ENCODE peak calls at places on chromosomes 16 and 17, in eight cellular contexts. One of them, this sample, is unnamed.

GRCh38 chr17:81337449-81337848 is 42.3 kb upstream of the SLC38A10 start:
- DNase-seq in BE2C: peak
- DNase-seq in neural crest cell: no peak
- DNase-seq in stomach: peak
- DNase-seq in cardiac fibroblast: no peak
- DNase-seq in RWPE1: no peak
- DNase-seq in AG04450: no peak
- DNase-seq in GM20000: no peak
- DNase-seq in this sample: no peak

GRCh38 chr17:3512512-3513171 is 36.8 kb downstream of the ASPA start:
- DNase-seq in GM20000: no peak
- DNase-seq in AG04450: no peak
- DNase-seq in stomach: peak
- DNase-seq in cardiac fibroblast: peak
- DNase-seq in BE2C: no peak
- DNase-seq in neural crest cell: peak
- DNase-seq in RWPE1: no peak
- DNase-seq in this sample: peak

GRCh38 chr16:23821467-23821866 is 14.3 kb upstream of the PRKCB start:
- DNase-seq in neural crest cell: no peak
- DNase-seq in RWPE1: no peak
- DNase-seq in AG04450: no peak
- DNase-seq in GM20000: no peak
- DNase-seq in cardiac fibroblast: no peak
- DNase-seq in BE2C: no peak
- DNase-seq in stomach: no peak
- DNase-seq in this sample: no peak

GRCh38 chr17:76727745-76728456 is 1.3 kb downstream of the METTL23 start:
- DNase-seq in AG04450: no peak
- DNase-seq in stomach: no peak
- DNase-seq in BE2C: no peak
- DNase-seq in RWPE1: no peak
- DNase-seq in neural crest cell: no peak
- DNase-seq in cardiac fibroblast: peak
- DNase-seq in GM20000: no peak
- DNase-seq in this sample: peak

GRCh38 chr17:9839433-9839832 is 13.7 kb downstream of the GLP2R start:
- DNase-seq in GM20000: no peak
- DNase-seq in stomach: no peak
- DNase-seq in cardiac fibroblast: peak
- DNase-seq in neural crest cell: no peak
- DNase-seq in AG04450: no peak
- DNase-seq in RWPE1: no peak
- DNase-seq in BE2C: no peak
- DNase-seq in this sample: no peak

GRCh38 chr17:76382803-76383644 is 1.4 kb upstream of the SPHK1 start:
- DNase-seq in GM20000: peak
- DNase-seq in RWPE1: peak
- DNase-seq in stomach: peak
- DNase-seq in cardiac fibroblast: peak
- DNase-seq in neural crest cell: peak
- DNase-seq in AG04450: no peak
- DNase-seq in BE2C: peak
- DNase-seq in this sample: peak

GRCh38 chr17:83152221-83152744 is 72.9 kb downstream of the METRNL start:
- DNase-seq in neural crest cell: no peak
- DNase-seq in AG04450: no peak
- DNase-seq in cardiac fibroblast: no peak
- DNase-seq in stomach: no peak
- DNase-seq in BE2C: no peak
- DNase-seq in RWPE1: no peak
- DNase-seq in GM20000: no peak
- DNase-seq in this sample: no peak

GRCh38 chr16:88650749-88651275 is at the start of gene CYBA:
- DNase-seq in BE2C: peak
- DNase-seq in neural crest cell: no peak
- DNase-seq in GM20000: peak
- DNase-seq in stomach: peak
- DNase-seq in cardiac fibroblast: peak
- DNase-seq in RWPE1: peak
- DNase-seq in AG04450: no peak
- DNase-seq in this sample: peak

GRCh38 chr17:66737524-66737923 is 97.4 kb upstream of the CACNG5 start:
- DNase-seq in AG04450: no peak
- DNase-seq in RWPE1: no peak
- DNase-seq in stomach: no peak
- DNase-seq in neural crest cell: peak
- DNase-seq in cardiac fibroblast: peak
- DNase-seq in BE2C: peak
- DNase-seq in GM20000: no peak
- DNase-seq in this sample: peak

GRCh38 chr16:72844225-72844920 is 203.6 kb downstream of the ZFHX3 start:
- DNase-seq in stomach: no peak
- DNase-seq in AG04450: no peak
- DNase-seq in BE2C: no peak
- DNase-seq in GM20000: peak
- DNase-seq in neural crest cell: no peak
- DNase-seq in cardiac fibroblast: no peak
- DNase-seq in RWPE1: no peak
- DNase-seq in this sample: no peak

GRCh38 chr16:89561195-89562026 is 929 bp downstream of the RPL13 start:
- DNase-seq in neural crest cell: no peak
- DNase-seq in GM20000: no peak
- DNase-seq in RWPE1: no peak
- DNase-seq in cardiac fibroblast: no peak
- DNase-seq in AG04450: no peak
- DNase-seq in BE2C: no peak
- DNase-seq in stomach: no peak
- DNase-seq in this sample: no peak

GRCh38 chr17:32277284-32277683 is 11.7 kb downstream of the RHBDL3 start:
- DNase-seq in stomach: no peak
- DNase-seq in RWPE1: no peak
- DNase-seq in cardiac fibroblast: peak
- DNase-seq in BE2C: no peak
- DNase-seq in GM20000: no peak
- DNase-seq in AG04450: no peak
- DNase-seq in neural crest cell: no peak
- DNase-seq in this sample: peak

DNA sequence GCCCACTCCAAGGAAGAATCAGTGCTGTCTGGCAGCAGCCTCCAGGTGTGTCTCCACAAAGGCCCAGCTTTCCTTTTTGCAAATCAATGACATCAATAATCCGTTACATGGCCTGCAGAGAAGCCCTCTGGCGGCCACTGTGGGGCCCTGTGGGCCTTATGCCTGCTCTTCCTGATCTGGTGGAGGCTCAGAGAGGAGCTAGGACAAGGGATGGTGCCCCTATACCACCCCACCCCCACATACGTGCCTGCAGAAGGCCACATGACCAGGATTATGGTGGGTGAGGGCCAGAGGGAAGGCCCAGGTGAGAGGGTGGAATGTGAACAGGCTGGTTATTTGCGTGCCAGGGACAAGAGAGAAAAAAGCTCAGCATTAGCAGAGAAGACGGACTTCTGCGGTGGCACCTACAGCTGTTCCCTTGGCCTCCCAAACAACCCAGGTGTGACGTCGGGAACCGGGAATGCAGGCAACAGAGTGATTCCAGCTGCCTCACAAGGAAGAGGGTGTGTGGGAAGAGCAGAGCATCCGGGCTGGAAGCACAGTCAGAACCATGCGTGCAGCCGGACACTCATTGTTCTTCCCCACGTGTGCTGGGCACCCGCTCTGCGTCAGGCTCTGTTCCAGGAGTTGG is 22.5 kb downstream of the EIF4A3 start:
- DNase-seq in cardiac fibroblast: peak
- DNase-seq in stomach: peak
- DNase-seq in RWPE1: no peak
- DNase-seq in GM20000: peak
- DNase-seq in AG04450: no peak
- DNase-seq in neural crest cell: peak
- DNase-seq in BE2C: no peak
- DNase-seq in this sample: no peak
- TF ChIP-seq CTCF in cardiac fibroblast: peak
- TF ChIP-seq CTCF in stomach: peak
- TF ChIP-seq CTCF in RWPE1: no peak
- TF ChIP-seq CTCF in GM20000: no peak
- TF ChIP-seq CTCF in AG04450: peak
- TF ChIP-seq CTCF in neural crest cell: peak
- TF ChIP-seq CTCF in BE2C: peak
- TF ChIP-seq CTCF in this sample: peak

DNA sequence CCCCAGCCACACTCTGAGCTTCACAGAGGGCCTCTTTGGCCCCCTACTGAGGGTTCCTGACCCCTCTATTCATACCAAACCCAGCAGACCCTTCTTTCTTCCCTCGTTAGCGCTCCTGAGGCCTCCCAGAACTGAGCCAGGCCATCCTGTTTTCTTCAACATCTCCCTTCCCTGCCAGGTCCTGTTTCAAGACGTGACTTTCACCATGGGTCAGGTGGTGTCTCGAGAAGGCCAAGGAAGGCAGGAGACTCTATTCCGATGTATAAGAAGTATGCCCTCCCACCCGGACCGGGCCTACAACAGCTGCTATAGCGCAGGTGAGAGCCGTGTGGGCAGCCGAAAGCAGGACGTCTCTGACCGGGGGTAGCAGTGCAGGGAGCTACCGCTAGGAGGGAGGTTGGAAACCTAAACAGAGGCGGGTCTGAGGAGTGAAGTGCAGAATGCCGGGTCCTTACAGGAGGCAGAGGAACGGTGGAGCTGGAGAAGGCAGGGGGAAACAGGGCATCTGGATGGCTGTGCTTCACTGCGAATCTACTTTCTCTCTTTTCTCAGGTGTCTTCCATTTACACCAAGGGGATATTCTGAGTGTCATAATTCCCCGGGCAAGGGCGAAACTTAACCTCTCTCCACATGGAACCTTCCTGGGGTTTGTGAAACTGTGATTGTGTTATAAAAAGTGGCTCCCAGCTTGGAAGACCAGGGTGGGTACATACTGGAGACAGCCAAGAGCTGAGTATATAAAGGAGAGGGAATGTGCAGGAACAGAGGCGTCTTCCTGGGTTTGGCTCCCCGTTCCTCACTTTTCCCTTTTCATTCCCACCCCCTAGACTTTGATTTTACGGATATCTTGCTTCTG is 1.3 kb upstream of the SENP3 start:
- DNase-seq in BE2C: no peak
- DNase-seq in RWPE1: no peak
- DNase-seq in cardiac fibroblast: peak
- DNase-seq in GM20000: no peak
- DNase-seq in neural crest cell: peak
- DNase-seq in AG04450: no peak
- DNase-seq in stomach: peak
- DNase-seq in this sample: peak
- TF ChIP-seq CTCF in BE2C: peak
- TF ChIP-seq CTCF in RWPE1: no peak
- TF ChIP-seq CTCF in cardiac fibroblast: peak
- TF ChIP-seq CTCF in GM20000: no peak
- TF ChIP-seq CTCF in neural crest cell: peak
- TF ChIP-seq CTCF in AG04450: peak
- TF ChIP-seq CTCF in stomach: peak
- TF ChIP-seq CTCF in this sample: peak

GRCh38 chr16:11356573-11357331 is 11.5 kb downstream of the RMI2 start:
- DNase-seq in neural crest cell: peak
- DNase-seq in cardiac fibroblast: peak
- DNase-seq in RWPE1: no peak
- DNase-seq in AG04450: no peak
- DNase-seq in stomach: peak
- DNase-seq in BE2C: peak
- DNase-seq in GM20000: peak
- DNase-seq in this sample: peak

GRCh38 chr16:11353158-11353557 is 7.9 kb downstream of the RMI2 start:
- DNase-seq in neural crest cell: no peak
- DNase-seq in cardiac fibroblast: no peak
- DNase-seq in stomach: no peak
- DNase-seq in GM20000: no peak
- DNase-seq in RWPE1: no peak
- DNase-seq in BE2C: no peak
- DNase-seq in AG04450: no peak
- DNase-seq in this sample: no peak

GRCh38 chr16:11354407-11354732 is 9.1 kb downstream of the RMI2 start:
- DNase-seq in GM20000: no peak
- DNase-seq in neural crest cell: no peak
- DNase-seq in stomach: no peak
- DNase-seq in cardiac fibroblast: no peak
- DNase-seq in RWPE1: no peak
- DNase-seq in AG04450: no peak
- DNase-seq in BE2C: no peak
- DNase-seq in this sample: no peak

GRCh38 chr16:11355862-11356261 is 10.6 kb downstream of the RMI2 start:
- DNase-seq in AG04450: no peak
- DNase-seq in neural crest cell: no peak
- DNase-seq in cardiac fibroblast: no peak
- DNase-seq in BE2C: no peak
- DNase-seq in RWPE1: no peak
- DNase-seq in GM20000: no peak
- DNase-seq in stomach: no peak
- DNase-seq in this sample: no peak

GRCh38 chr16:11354733-11355574 is 9.7 kb downstream of the RMI2 start:
- DNase-seq in stomach: no peak
- DNase-seq in BE2C: no peak
- DNase-seq in cardiac fibroblast: peak
- DNase-seq in AG04450: peak
- DNase-seq in GM20000: peak
- DNase-seq in neural crest cell: no peak
- DNase-seq in RWPE1: no peak
- DNase-seq in this sample: no peak
- TF ChIP-seq CTCF in stomach: no peak
- TF ChIP-seq CTCF in BE2C: no peak
- TF ChIP-seq CTCF in cardiac fibroblast: no peak
- TF ChIP-seq CTCF in AG04450: peak
- TF ChIP-seq CTCF in GM20000: peak
- TF ChIP-seq CTCF in neural crest cell: no peak
- TF ChIP-seq CTCF in RWPE1: no peak
- TF ChIP-seq CTCF in this sample: no peak

GRCh38 chr16:71542377-71542776 is 16.2 kb downstream of the CHST4 start:
- DNase-seq in GM20000: peak
- DNase-seq in stomach: peak
- DNase-seq in RWPE1: peak
- DNase-seq in neural crest cell: peak
- DNase-seq in cardiac fibroblast: peak
- DNase-seq in BE2C: peak
- DNase-seq in AG04450: no peak
- DNase-seq in this sample: peak

GRCh38 chr16:71536752-71537499 is 10.7 kb downstream of the CHST4 start:
- DNase-seq in RWPE1: no peak
- DNase-seq in AG04450: no peak
- DNase-seq in cardiac fibroblast: no peak
- DNase-seq in GM20000: no peak
- DNase-seq in stomach: no peak
- DNase-seq in neural crest cell: no peak
- DNase-seq in BE2C: no peak
- DNase-seq in this sample: no peak

DNA sequence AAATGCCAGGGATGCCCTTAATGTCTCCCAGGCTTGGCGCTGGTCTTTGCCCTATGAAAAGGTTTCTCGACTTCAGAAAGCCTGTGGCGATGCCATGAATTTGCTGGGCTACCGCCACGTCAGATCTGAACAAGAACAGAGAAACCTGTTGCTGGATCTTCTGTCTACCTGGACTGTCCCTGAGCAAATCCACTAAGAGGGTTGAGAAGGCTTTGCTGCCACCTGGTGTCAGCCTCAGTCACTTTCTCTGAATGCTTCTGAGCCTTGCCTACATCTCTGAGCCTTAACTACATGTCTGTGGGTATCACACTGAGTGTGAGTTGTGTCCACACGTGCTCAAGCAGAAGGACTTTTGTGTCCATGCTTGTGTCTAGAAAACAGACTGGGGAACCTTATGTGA is 11.4 kb downstream of the CHST4 start:
- DNase-seq in RWPE1: peak
- DNase-seq in neural crest cell: peak
- DNase-seq in BE2C: peak
- DNase-seq in GM20000: peak
- DNase-seq in cardiac fibroblast: peak
- DNase-seq in stomach: no peak
- DNase-seq in AG04450: peak
- DNase-seq in this sample: peak
- TF ChIP-seq CTCF in RWPE1: peak
- TF ChIP-seq CTCF in neural crest cell: peak
- TF ChIP-seq CTCF in BE2C: peak
- TF ChIP-seq CTCF in GM20000: peak
- TF ChIP-seq CTCF in cardiac fibroblast: peak
- TF ChIP-seq CTCF in stomach: peak
- TF ChIP-seq CTCF in AG04450: peak
- TF ChIP-seq CTCF in this sample: peak